ENCODE peak calls at places on chromosome 19, in seven cellular contexts. One of them, this sample, is unnamed.

GRCh38 chr19:33424181-33424580 is 50.7 kb downstream of the CEBPG start:
- DNase-seq in pancreas: no peak
- DNase-seq in naive thymus-derived CD4-positive, alpha-beta T cell: no peak
- DNase-seq in CD4-positive, alpha-beta T cell: no peak
- DNase-seq in NCI-H524 treated with DMSO at 0.1 percent for 48 hours: no peak
- DNase-seq in NCI-H748 treated with DMSO at 0.1 percent for 48 hours: no peak
- DNase-seq in activated CD4-positive, CD25-positive, alpha-beta regulatory T cell treated with anti-CD3 and anti-CD28 coated beads, Interleukin-2, amount 50 U/mL, for 16 hours: no peak
- DNase-seq in this sample: no peak

GRCh38 chr19:43738780-43739211 is 16.0 kb downstream of the SMG9 start:
- DNase-seq in NCI-H524 treated with DMSO at 0.1 percent for 48 hours: no peak
- DNase-seq in pancreas: no peak
- DNase-seq in naive thymus-derived CD4-positive, alpha-beta T cell: no peak
- DNase-seq in activated CD4-positive, CD25-positive, alpha-beta regulatory T cell treated with anti-CD3 and anti-CD28 coated beads, Interleukin-2, amount 50 U/mL, for 16 hours: no peak
- DNase-seq in NCI-H748 treated with DMSO at 0.1 percent for 48 hours: no peak
- DNase-seq in CD4-positive, alpha-beta T cell: no peak
- DNase-seq in this sample: no peak

GRCh38 chr19:15623711-15624318 is 8.8 kb downstream of the CYP4F8 start:
- DNase-seq in CD4-positive, alpha-beta T cell: no peak
- DNase-seq in activated CD4-positive, CD25-positive, alpha-beta regulatory T cell treated with anti-CD3 and anti-CD28 coated beads, Interleukin-2, amount 50 U/mL, for 16 hours: no peak
- DNase-seq in NCI-H748 treated with DMSO at 0.1 percent for 48 hours: no peak
- DNase-seq in pancreas: no peak
- DNase-seq in naive thymus-derived CD4-positive, alpha-beta T cell: no peak
- DNase-seq in NCI-H524 treated with DMSO at 0.1 percent for 48 hours: no peak
- DNase-seq in this sample: no peak

GRCh38 chr19:56272448-56272847 is at the start of gene EDDM13:
- DNase-seq in activated CD4-positive, CD25-positive, alpha-beta regulatory T cell treated with anti-CD3 and anti-CD28 coated beads, Interleukin-2, amount 50 U/mL, for 16 hours: no peak
- DNase-seq in pancreas: no peak
- DNase-seq in NCI-H524 treated with DMSO at 0.1 percent for 48 hours: no peak
- DNase-seq in naive thymus-derived CD4-positive, alpha-beta T cell: no peak
- DNase-seq in CD4-positive, alpha-beta T cell: no peak
- DNase-seq in NCI-H748 treated with DMSO at 0.1 percent for 48 hours: no peak
- DNase-seq in this sample: no peak

GRCh38 chr19:34485831-34486230 is 4.3 kb downstream of the WTIP start:
- DNase-seq in CD4-positive, alpha-beta T cell: no peak
- DNase-seq in NCI-H748 treated with DMSO at 0.1 percent for 48 hours: no peak
- DNase-seq in NCI-H524 treated with DMSO at 0.1 percent for 48 hours: no peak
- DNase-seq in naive thymus-derived CD4-positive, alpha-beta T cell: no peak
- DNase-seq in pancreas: no peak
- DNase-seq in activated CD4-positive, CD25-positive, alpha-beta regulatory T cell treated with anti-CD3 and anti-CD28 coated beads, Interleukin-2, amount 50 U/mL, for 16 hours: no peak
- DNase-seq in this sample: no peak

GRCh38 chr19:17775991-17776803 is 18.7 kb upstream of the B3GNT3 start:
- DNase-seq in CD4-positive, alpha-beta T cell: no peak
- DNase-seq in NCI-H748 treated with DMSO at 0.1 percent for 48 hours: no peak
- DNase-seq in activated CD4-positive, CD25-positive, alpha-beta regulatory T cell treated with anti-CD3 and anti-CD28 coated beads, Interleukin-2, amount 50 U/mL, for 16 hours: no peak
- DNase-seq in NCI-H524 treated with DMSO at 0.1 percent for 48 hours: no peak
- DNase-seq in pancreas: no peak
- DNase-seq in naive thymus-derived CD4-positive, alpha-beta T cell: no peak
- DNase-seq in this sample: no peak

GRCh38 chr19:5342573-5343201 is 2.1 kb upstream of the PTPRS start:
- DNase-seq in pancreas: no peak
- DNase-seq in NCI-H748 treated with DMSO at 0.1 percent for 48 hours: no peak
- DNase-seq in naive thymus-derived CD4-positive, alpha-beta T cell: no peak
- DNase-seq in activated CD4-positive, CD25-positive, alpha-beta regulatory T cell treated with anti-CD3 and anti-CD28 coated beads, Interleukin-2, amount 50 U/mL, for 16 hours: no peak
- DNase-seq in NCI-H524 treated with DMSO at 0.1 percent for 48 hours: no peak
- DNase-seq in CD4-positive, alpha-beta T cell: no peak
- DNase-seq in this sample: no peak

GRCh38 chr19:34715357-34715756 is 18.7 kb upstream of the ZNF181 start:
- DNase-seq in NCI-H748 treated with DMSO at 0.1 percent for 48 hours: no peak
- DNase-seq in activated CD4-positive, CD25-positive, alpha-beta regulatory T cell treated with anti-CD3 and anti-CD28 coated beads, Interleukin-2, amount 50 U/mL, for 16 hours: no peak
- DNase-seq in pancreas: no peak
- DNase-seq in NCI-H524 treated with DMSO at 0.1 percent for 48 hours: no peak
- DNase-seq in CD4-positive, alpha-beta T cell: no peak
- DNase-seq in naive thymus-derived CD4-positive, alpha-beta T cell: no peak
- DNase-seq in this sample: no peak

GRCh38 chr19:19053508-19054314 is 10.1 kb upstream of the SLC25A42 start:
- DNase-seq in CD4-positive, alpha-beta T cell: peak; percentile 62
- DNase-seq in NCI-H748 treated with DMSO at 0.1 percent for 48 hours: no peak
- DNase-seq in pancreas: peak; percentile 83
- DNase-seq in naive thymus-derived CD4-positive, alpha-beta T cell: peak; percentile 70
- DNase-seq in NCI-H524 treated with DMSO at 0.1 percent for 48 hours: no peak
- DNase-seq in activated CD4-positive, CD25-positive, alpha-beta regulatory T cell treated with anti-CD3 and anti-CD28 coated beads, Interleukin-2, amount 50 U/mL, for 16 hours: no peak
- DNase-seq in this sample: peak; percentile 59